ENCODE peak calls at places on chromosomes 6 and 20, in five cellular contexts. One of them, this sample, is unnamed.

GRCh38 chr6:142165227-142165626 is 18.2 kb downstream of the VTA1 start:
- DNase-seq in Peyer's patch: no peak
- DNase-seq in testis: no peak
- DNase-seq in NB4: peak
- DNase-seq in adrenal gland: no peak
- DNase-seq in this sample: no peak

GRCh38 chr20:63744574-63745423 is 5.2 kb downstream of the SLC2A4RG start:
- DNase-seq in Peyer's patch: no peak
- DNase-seq in testis: no peak
- DNase-seq in NB4: no peak
- DNase-seq in adrenal gland: no peak
- DNase-seq in this sample: no peak

GRCh38 chr6:48101277-48101676 is 9.7 kb downstream of the PTCHD4 start:
- DNase-seq in Peyer's patch: no peak
- DNase-seq in testis: no peak
- DNase-seq in NB4: peak
- DNase-seq in adrenal gland: no peak
- DNase-seq in this sample: no peak

GRCh38 chr6:84764332-84765049 is at the start of gene TBX18:
- DNase-seq in Peyer's patch: peak
- DNase-seq in testis: peak
- DNase-seq in NB4: no peak
- DNase-seq in adrenal gland: peak
- DNase-seq in this sample: peak

GRCh38 chr6:90088009-90088408 is 193.7 kb downstream of the GJA10 start:
- DNase-seq in Peyer's patch: no peak
- DNase-seq in testis: no peak
- DNase-seq in NB4: peak
- DNase-seq in adrenal gland: no peak
- DNase-seq in this sample: no peak

GRCh38 chr20:35673884-35674283 is 9.2 kb upstream of the CPNE1 start:
- DNase-seq in Peyer's patch: no peak
- DNase-seq in testis: no peak
- DNase-seq in NB4: no peak
- DNase-seq in adrenal gland: no peak
- DNase-seq in this sample: no peak

GRCh38 chr20:18943542-18943941 is 130.0 kb downstream of the SCP2D1 start:
- DNase-seq in Peyer's patch: no peak
- DNase-seq in testis: no peak
- DNase-seq in NB4: peak
- DNase-seq in adrenal gland: no peak
- DNase-seq in this sample: no peak

GRCh38 chr6:145454006-145454405 is 281.3 kb downstream of the EPM2A start:
- DNase-seq in Peyer's patch: no peak
- DNase-seq in testis: no peak
- DNase-seq in NB4: no peak
- DNase-seq in adrenal gland: no peak
- DNase-seq in this sample: no peak

GRCh38 chr6:83180396-83180950 is 12.6 kb downstream of the PGM3 start:
- DNase-seq in Peyer's patch: no peak
- DNase-seq in testis: no peak
- DNase-seq in NB4: no peak
- DNase-seq in adrenal gland: no peak
- DNase-seq in this sample: no peak

GRCh38 chr6:45420083-45420908 is 42.6 kb upstream of the SUPT3H start:
- DNase-seq in Peyer's patch: no peak
- DNase-seq in testis: no peak
- DNase-seq in NB4: peak
- DNase-seq in adrenal gland: no peak
- DNase-seq in this sample: peak

GRCh38 chr6:82836022-82836575 is 229.5 kb downstream of the UBE3D start:
- DNase-seq in Peyer's patch: no peak
- DNase-seq in testis: peak
- DNase-seq in NB4: no peak
- DNase-seq in adrenal gland: no peak
- DNase-seq in this sample: no peak

GRCh38 chr6:43669050-43669921 is 18.3 kb downstream of the MRPS18A start:
- DNase-seq in Peyer's patch: no peak
- DNase-seq in testis: peak
- DNase-seq in NB4: no peak
- DNase-seq in adrenal gland: peak
- DNase-seq in this sample: peak

GRCh38 chr6:43667245-43668150 is 20.1 kb downstream of the MRPS18A start:
- DNase-seq in Peyer's patch: peak
- DNase-seq in testis: peak
- DNase-seq in NB4: peak
- DNase-seq in adrenal gland: peak
- DNase-seq in this sample: peak

GRCh38 chr6:43669922-43670622 is 17.5 kb downstream of the MRPS18A start:
- DNase-seq in Peyer's patch: no peak
- DNase-seq in testis: no peak
- DNase-seq in NB4: peak
- DNase-seq in adrenal gland: no peak
- DNase-seq in this sample: no peak

GRCh38 chr6:43666181-43666920 is 21.2 kb downstream of the MRPS18A start:
- DNase-seq in Peyer's patch: no peak
- DNase-seq in testis: no peak
- DNase-seq in NB4: no peak
- DNase-seq in adrenal gland: no peak
- DNase-seq in this sample: no peak

GRCh38 chr6:43668151-43669028 is 19.2 kb downstream of the MRPS18A start:
- DNase-seq in Peyer's patch: peak
- DNase-seq in testis: peak
- DNase-seq in NB4: peak
- DNase-seq in adrenal gland: peak
- DNase-seq in this sample: no peak
- TF ChIP-seq POLR2A in Peyer's patch: no peak
- TF ChIP-seq POLR2A in testis: no peak
- TF ChIP-seq POLR2A in NB4: no peak
- TF ChIP-seq POLR2A in adrenal gland: no peak
- TF ChIP-seq POLR2A in this sample: no peak

GRCh38 chr6:167827062-167827587 is 414 bp downstream of the AFDN start:
- DNase-seq in Peyer's patch: no peak
- DNase-seq in testis: no peak
- DNase-seq in NB4: no peak
- DNase-seq in adrenal gland: peak
- DNase-seq in this sample: peak

GRCh38 chr6:167825059-167825758 is 1.5 kb upstream of the AFDN start:
- DNase-seq in Peyer's patch: no peak
- DNase-seq in testis: peak
- DNase-seq in NB4: no peak
- DNase-seq in adrenal gland: peak
- DNase-seq in this sample: peak

GRCh38 chr6:167827588-167828324 is 1.0 kb downstream of the AFDN start:
- DNase-seq in Peyer's patch: peak
- DNase-seq in testis: peak
- DNase-seq in NB4: no peak
- DNase-seq in adrenal gland: peak
- DNase-seq in this sample: peak

GRCh38 chr6:167825759-167826229 is 917 bp upstream of the AFDN start:
- DNase-seq in Peyer's patch: peak
- DNase-seq in testis: peak
- DNase-seq in NB4: no peak
- DNase-seq in adrenal gland: peak
- DNase-seq in this sample: peak

DNA sequence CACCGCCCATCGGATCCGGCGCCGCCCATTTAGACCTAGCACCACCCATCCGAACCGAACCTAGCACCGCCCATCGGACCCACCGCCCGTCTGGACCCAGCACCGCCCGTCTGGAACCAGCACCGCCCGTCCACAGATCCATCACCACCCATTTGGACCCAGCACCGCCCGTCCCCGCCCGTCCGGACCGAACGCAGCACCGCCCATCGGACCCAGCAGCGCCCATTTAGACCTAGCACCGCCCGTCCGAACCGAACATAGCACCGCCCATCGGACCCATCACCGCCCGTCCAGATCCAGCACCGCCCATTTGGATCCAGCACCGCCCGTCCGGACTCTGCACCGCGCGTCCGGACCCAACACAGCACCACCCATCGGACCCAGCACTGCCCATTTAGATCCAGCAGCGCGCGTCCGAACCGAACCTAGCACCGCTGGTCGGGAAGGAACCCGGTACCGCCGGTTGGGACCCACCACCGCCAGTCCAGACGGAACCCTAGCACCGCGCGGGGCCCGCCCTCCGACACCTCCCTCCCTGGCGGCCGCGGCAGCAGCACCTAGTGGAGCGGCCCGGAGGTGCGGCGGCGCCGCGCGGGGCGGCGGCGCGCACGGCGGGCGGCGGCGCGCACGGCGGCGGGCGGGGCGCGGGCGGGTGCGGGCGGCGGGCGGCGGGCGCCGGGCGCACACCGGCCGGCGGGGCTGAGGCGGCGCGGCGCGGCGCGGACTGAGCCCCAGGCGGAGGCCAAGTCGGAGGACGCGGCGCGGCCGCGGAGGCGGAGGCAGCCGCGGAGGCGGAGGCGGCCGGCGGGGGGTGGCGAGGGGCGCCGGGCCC is at the start of gene AFDN:
- DNase-seq in Peyer's patch: peak
- DNase-seq in testis: peak
- DNase-seq in NB4: no peak
- DNase-seq in adrenal gland: peak
- DNase-seq in this sample: peak
- TF ChIP-seq POLR2A in Peyer's patch: peak
- TF ChIP-seq POLR2A in testis: no peak
- TF ChIP-seq POLR2A in NB4: no peak
- TF ChIP-seq POLR2A in adrenal gland: peak
- TF ChIP-seq POLR2A in this sample: no peak

GRCh38 chr20:30376767-30377658 is 880.5 kb upstream of the DEFB115 start:
- DNase-seq in Peyer's patch: peak
- DNase-seq in testis: peak
- DNase-seq in NB4: peak
- DNase-seq in adrenal gland: peak
- DNase-seq in this sample: peak
- TF ChIP-seq POLR2A in Peyer's patch: peak
- TF ChIP-seq POLR2A in testis: no peak
- TF ChIP-seq POLR2A in NB4: no peak
- TF ChIP-seq POLR2A in adrenal gland: peak
- TF ChIP-seq POLR2A in this sample: no peak

GRCh38 chr20:31605031-31605901 is at the start of gene ID1:
- DNase-seq in Peyer's patch: peak
- DNase-seq in testis: peak
- DNase-seq in NB4: peak
- DNase-seq in adrenal gland: peak
- DNase-seq in this sample: peak
- TF ChIP-seq POLR2A in Peyer's patch: peak
- TF ChIP-seq POLR2A in testis: no peak
- TF ChIP-seq POLR2A in NB4: peak
- TF ChIP-seq POLR2A in adrenal gland: peak
- TF ChIP-seq POLR2A in this sample: peak

This sample was measured in ovary.